ENCODE peak calls at places on chromosomes 7 and 10, in nine cellular contexts. A is cardiac muscle cell, J is progenitor cell of endocrine pancreas, K is breast epithelium, W is uterus, F is Calu3, T is foreskin keratinocyte, P is A549, D is astrocyte of the spinal cord. B is an unnamed sample.

GRCh38 chr10:43782814-43783213 is 134.1 kb upstream of the ZNF32 start:
- DNase-seq in A (no peak), J (no peak), K (no peak), W (no peak), F (no peak), T (no peak), P (no peak), D (no peak), B (no peak)

GRCh38 chr10:90923111-90923731 is 2.3 kb upstream of the ANKRD1 start:
- DNase-seq in A (no peak), J (no peak), K (no peak), W (no peak), F (no peak), T (no peak), P (no peak), D (no peak), B (no peak)

GRCh38 chr7:156234666-156235494 is 405.7 kb upstream of the RNF32 start:
- DNase-seq in A (no peak), J (no peak), K (no peak), W (no peak), F (no peak), T (no peak), P (no peak), D (no peak), B (no peak)

GRCh38 chr7:31883761-31884164 is 186.4 kb downstream of the PDE1C start:
- DNase-seq in A (no peak), J (no peak), K (no peak), W (no peak), F (no peak), T (peak), P (no peak), D (peak), B (peak)

GRCh38 chr10:7488418-7488829 is 77.6 kb upstream of the SFMBT2 start:
- DNase-seq in A (peak), J (no peak), K (no peak), W (peak), F (peak), T (no peak), P (no peak), D (peak), B (peak)

GRCh38 chr10:99631496-99631895 is 11.3 kb upstream of the SLC25A28 start:
- DNase-seq in A (no peak), J (no peak), K (no peak), W (no peak), F (no peak), T (peak), P (no peak), D (no peak), B (no peak)

GRCh38 chr7:7972128-7972527 is 3.5 kb downstream of the GLCCI1 start:
- DNase-seq in A (no peak), J (no peak), K (no peak), W (no peak), F (no peak), T (no peak), P (no peak), D (no peak), B (no peak)

GRCh38 chr7:100578246-100579183 is 4.8 kb upstream of the SAP25 start:
- DNase-seq in A (no peak), J (no peak), K (no peak), W (no peak), F (no peak), T (no peak), P (no peak), D (no peak), B (no peak)

GRCh38 chr7:12244129-12244528 is 33.0 kb downstream of the TMEM106B start:
- DNase-seq in A (peak), J (no peak), K (no peak), W (no peak), F (peak), T (no peak), P (peak), D (peak), B (peak)

GRCh38 chr7:83267141-83267631 is 104.5 kb upstream of the PCLO start:
- DNase-seq in A (no peak), J (no peak), K (no peak), W (no peak), F (no peak), T (peak), P (no peak), D (peak), B (no peak)

GRCh38 chr10:94299417-94299816 is 63.3 kb downstream of the NOC3L start:
- DNase-seq in A (no peak), J (no peak), K (no peak), W (no peak), F (peak), T (peak), P (no peak), D (peak), B (no peak)

GRCh38 chr7:33610918-33611317 is 294.4 kb upstream of the BMPER start:
- DNase-seq in A (no peak), J (no peak), K (no peak), W (no peak), F (no peak), T (no peak), P (no peak), D (no peak), B (no peak)

DNA sequence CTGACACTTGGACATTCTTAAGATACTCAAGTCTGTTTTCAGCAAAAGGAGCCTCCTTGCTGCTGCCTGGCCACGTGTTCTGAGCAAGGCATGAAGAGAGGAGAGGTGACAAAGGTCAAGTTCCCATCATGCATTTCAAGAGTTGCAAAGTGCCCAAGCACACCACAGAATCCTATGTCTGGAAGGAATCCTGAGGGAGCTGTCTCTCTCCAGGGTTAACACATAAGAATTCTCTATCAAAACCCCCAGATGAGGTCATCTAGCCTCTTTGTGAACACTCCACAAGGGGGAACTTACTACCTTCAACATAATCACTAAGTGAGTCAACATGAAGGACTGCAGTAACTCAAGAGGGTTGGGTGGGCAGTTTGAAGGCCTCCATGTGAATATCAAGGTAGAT is 155.5 kb downstream of the RNF216 start:
- DNase-seq in A (peak), J (no peak), K (no peak), W (no peak), F (no peak), T (peak), P (peak), D (peak), B (peak)
- TF ChIP-seq CTCF in A (no peak), J (no peak), K (no peak), W (no peak), F (no peak), T (peak), P (no peak), D (peak), B (no peak)

GRCh38 chr7:77930496-77930895 is 131.9 kb downstream of the PHTF2 start:
- DNase-seq in A (no peak), J (no peak), K (no peak), W (no peak), F (no peak), T (no peak), P (no peak), D (no peak), B (no peak)

GRCh38 chr7:77931841-77932240 is 133.3 kb downstream of the PHTF2 start:
- DNase-seq in A (no peak), J (no peak), K (no peak), W (no peak), F (no peak), T (no peak), P (no peak), D (no peak), B (no peak)

GRCh38 chr7:77933394-77933793 is 134.8 kb downstream of the PHTF2 start:
- DNase-seq in A (no peak), J (no peak), K (no peak), W (no peak), F (no peak), T (peak), P (peak), D (peak), B (peak)

GRCh38 chr7:77940647-77941046 is 142.1 kb downstream of the PHTF2 start:
- DNase-seq in A (peak), J (no peak), K (no peak), W (no peak), F (peak), T (peak), P (peak), D (peak), B (peak)

GRCh38 chr7:77935652-77936348 is 137.2 kb downstream of the PHTF2 start:
- DNase-seq in A (no peak), J (no peak), K (no peak), W (no peak), F (no peak), T (no peak), P (peak), D (no peak), B (peak)
- TF ChIP-seq CTCF in A (peak), J (peak), K (no peak), W (peak), F (no peak), T (peak), P (peak), D (no peak), B (peak)

GRCh38 chr10:69181433-69181832 is 1.4 kb downstream of the SUPV3L1 start:
- DNase-seq in A (no peak), J (no peak), K (no peak), W (no peak), F (no peak), T (peak), P (no peak), D (no peak), B (no peak)

GRCh38 chr10:69176823-69177222 is 3.2 kb upstream of the SUPV3L1 start:
- DNase-seq in A (no peak), J (no peak), K (no peak), W (no peak), F (no peak), T (no peak), P (no peak), D (no peak), B (no peak)

GRCh38 chr10:69179743-69180524 is at the start of gene SUPV3L1:
- DNase-seq in A (peak), J (peak), K (peak), W (peak), F (peak), T (peak), P (peak), D (peak), B (peak)

GRCh38 chr10:69180525-69181204 is 631 bp downstream of the SUPV3L1 start:
- DNase-seq in A (no peak), J (no peak), K (no peak), W (no peak), F (no peak), T (peak), P (peak), D (peak), B (peak)

GRCh38 chr10:69179089-69179742 is 818 bp upstream of the SUPV3L1 start:
- DNase-seq in A (no peak), J (no peak), K (no peak), W (no peak), F (peak), T (no peak), P (peak), D (no peak), B (peak)
- TF ChIP-seq CTCF in A (no peak), J (no peak), K (no peak), W (no peak), F (no peak), T (no peak), P (no peak), D (no peak), B (no peak)

GRCh38 chr10:105063796-105064195 is 422.7 kb downstream of the SORCS3 start:
- DNase-seq in A (peak), J (peak), K (no peak), W (no peak), F (peak), T (no peak), P (no peak), D (peak), B (peak)
- TF ChIP-seq CTCF in A (no peak), J (peak), K (no peak), W (no peak), F (no peak), T (peak), P (no peak), D (peak), B (peak)

GRCh38 chr10:23073527-23073926 is 21.9 kb upstream of the MSRB2 start:
- DNase-seq in A (no peak), J (no peak), K (no peak), W (no peak), F (no peak), T (peak), P (no peak), D (no peak), B (no peak)
- TF ChIP-seq CTCF in A (no peak), J (no peak), K (no peak), W (no peak), F (no peak), T (no peak), P (no peak), D (no peak), B (no peak)

GRCh38 chr7:128010392-128011078 is 20.7 kb downstream of the LRRC4 start:
- DNase-seq in A (no peak), J (no peak), K (no peak), W (no peak), F (no peak), T (no peak), P (no peak), D (no peak), B (no peak)
- TF ChIP-seq CTCF in A (peak), J (peak), K (no peak), W (no peak), F (no peak), T (peak), P (no peak), D (peak), B (no peak)

DNA sequence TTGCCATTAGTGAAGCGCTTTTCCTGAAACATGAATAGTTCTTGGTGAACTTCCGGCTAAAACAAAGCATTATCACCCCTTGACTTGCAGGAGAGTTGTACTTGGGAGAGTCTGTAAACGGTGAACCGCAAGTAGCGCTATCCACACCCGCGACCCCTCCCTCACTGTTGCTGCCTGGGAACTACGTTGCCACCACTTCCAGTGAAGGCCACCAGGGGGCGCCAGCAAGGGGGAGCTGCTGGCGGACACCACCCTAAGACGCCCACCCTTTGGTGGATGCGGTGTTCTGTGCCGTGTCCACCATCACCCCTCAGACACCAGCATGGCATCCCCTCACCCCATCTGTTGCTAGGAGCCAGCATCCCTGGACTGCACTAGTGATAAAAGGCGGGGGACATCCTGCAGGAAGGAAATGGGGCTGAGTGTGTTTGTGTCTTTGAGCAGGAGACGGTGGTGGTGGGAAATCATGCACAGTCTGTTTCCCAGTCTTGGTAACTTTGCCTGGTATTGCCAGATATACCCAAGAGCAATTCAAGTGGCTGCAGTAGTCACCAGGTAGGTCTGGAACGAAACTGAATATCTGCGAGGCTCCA is 298.2 kb downstream of the FRMD4A start:
- DNase-seq in A (peak), J (peak), K (no peak), W (no peak), F (peak), T (no peak), P (no peak), D (no peak), B (no peak)
- TF ChIP-seq CTCF in A (peak), J (peak), K (no peak), W (peak), F (peak), T (peak), P (peak), D (peak), B (peak)

GRCh38 chr10:119538632-119539358 is 3.7 kb downstream of the RGS10 start:
- DNase-seq in A (no peak), J (no peak), K (peak), W (no peak), F (no peak), T (no peak), P (no peak), D (no peak), B (no peak)
- TF ChIP-seq CTCF in A (no peak), J (no peak), K (no peak), W (no peak), F (no peak), T (peak), P (no peak), D (no peak), B (no peak)

GRCh38 chr10:15244635-15245197 is 76.2 kb upstream of the NMT2 start:
- DNase-seq in A (no peak), J (no peak), K (no peak), W (no peak), F (no peak), T (no peak), P (no peak), D (no peak), B (no peak)

GRCh38 chr10:15245530-15245929 is 77.0 kb upstream of the NMT2 start:
- DNase-seq in A (peak), J (no peak), K (no peak), W (no peak), F (no peak), T (no peak), P (no peak), D (no peak), B (no peak)
- TF ChIP-seq CTCF in A (peak), J (peak), K (no peak), W (no peak), F (peak), T (peak), P (peak), D (peak), B (no peak)